ENCODE peak calls at places on chromosomes 1 and 21, in eight cellular contexts. Q is RWPE1, X is GM12892, S is NCI-H446, H is gastrocnemius medialis, U is HFF-Myc, T is Right ventricle myocardium superior, G is fibroblast of pulmonary artery. F is an unnamed sample.

GRCh38 chr1:25565188-25565591 is 21.8 kb downstream of the LDLRAP1 start:
- DNase-seq in S (no peak), U (no peak), T (no peak), X (no peak), G (no peak), H (no peak), Q (no peak), F (no peak)

GRCh38 chr1:211548321-211549091 is 30.5 kb downstream of the SLC30A1 start:
- DNase-seq in U (no peak), X (no peak), S (no peak), Q (no peak), T (no peak), G (no peak), H (no peak), F (no peak)

GRCh38 chr1:59985901-59986735 is 59.5 kb upstream of the CYP2J2 start:
- DNase-seq in G (peak), T (no peak), X (no peak), S (peak), Q (no peak), U (no peak), H (no peak), F (no peak)

GRCh38 chr21:26964379-26964778 is 2.5 kb downstream of the ADAMTS5 start:
- DNase-seq in S (no peak), T (peak), U (no peak), Q (no peak), G (no peak), X (no peak), H (peak), F (no peak)

GRCh38 chr1:244239261-244239770 is 188.2 kb downstream of the ZBTB18 start:
- DNase-seq in H (no peak), S (no peak), T (no peak), X (no peak), G (no peak), Q (peak), U (no peak), F (peak)

GRCh38 chr1:9291914-9292360 is 757 bp upstream of the SPSB1 start:
- DNase-seq in H (no peak), Q (no peak), T (peak), U (no peak), G (peak), S (no peak), X (no peak), F (no peak)

GRCh38 chr1:54105080-54105479 is 47.7 kb downstream of the CDCP2 start:
- DNase-seq in X (no peak), Q (no peak), S (no peak), U (no peak), G (no peak), T (no peak), H (no peak), F (no peak)

GRCh38 chr1:15622707-15623373 is 5.6 kb downstream of the DDI2 start:
- DNase-seq in X (no peak), T (no peak), U (no peak), S (no peak), Q (no peak), H (no peak), G (no peak), F (no peak)

GRCh38 chr1:7675431-7676273 is 95.4 kb upstream of the VAMP3 start:
- DNase-seq in H (no peak), G (no peak), U (no peak), S (no peak), T (no peak), Q (no peak), X (no peak), F (no peak)

F was measured in NCI-H1694 treated with DMSO at 0.1 percent for 48 hours.